ENCODE peak calls at places on chromosome 9, in seven cellular contexts. One of them, this sample, is unnamed.

GRCh38 chr9:77952641-77953341 is 78.8 kb downstream of the GNAQ start:
- DNase-seq in upper lobe of left lung: peak; percentile 53
- DNase-seq in Peyer's patch: no peak
- DNase-seq in BJ: peak; percentile 27
- DNase-seq in CD4-positive, CD25-positive, alpha-beta regulatory T cell: no peak
- DNase-seq in IMR-90: peak; percentile 49
- DNase-seq in A549: no peak
- DNase-seq in this sample: peak; percentile 18

GRCh38 chr9:87194471-87194870 is 247.2 kb upstream of the GAS1 start:
- DNase-seq in BJ: peak; percentile 66
- DNase-seq in IMR-90: peak; percentile 92
- DNase-seq in Peyer's patch: no peak
- DNase-seq in A549: no peak
- DNase-seq in upper lobe of left lung: no peak
- DNase-seq in CD4-positive, CD25-positive, alpha-beta regulatory T cell: no peak
- DNase-seq in this sample: peak; percentile 95

GRCh38 chr9:137127301-137128157 is 11.4 kb upstream of the GRIN1 start:
- DNase-seq in CD4-positive, CD25-positive, alpha-beta regulatory T cell: peak; percentile 39
- DNase-seq in upper lobe of left lung: peak; percentile 33
- DNase-seq in Peyer's patch: no peak
- DNase-seq in A549: no peak
- DNase-seq in BJ: no peak
- DNase-seq in IMR-90: no peak
- DNase-seq in this sample: no peak

GRCh38 chr9:138022121-138022741 is 144.6 kb downstream of the CACNA1B start:
- DNase-seq in A549: peak; percentile 34
- DNase-seq in Peyer's patch: peak; percentile 45
- DNase-seq in IMR-90: no peak
- DNase-seq in upper lobe of left lung: peak; percentile 19
- DNase-seq in BJ: no peak
- DNase-seq in CD4-positive, CD25-positive, alpha-beta regulatory T cell: no peak
- DNase-seq in this sample: no peak

GRCh38 chr9:86876797-86877196 is 70.5 kb downstream of the GAS1 start:
- DNase-seq in BJ: no peak
- DNase-seq in CD4-positive, CD25-positive, alpha-beta regulatory T cell: no peak
- DNase-seq in upper lobe of left lung: no peak
- DNase-seq in IMR-90: no peak
- DNase-seq in Peyer's patch: no peak
- DNase-seq in A549: no peak
- DNase-seq in this sample: no peak

GRCh38 chr9:122248448-122248865 is 16.2 kb downstream of the RBM18 start:
- DNase-seq in upper lobe of left lung: no peak
- DNase-seq in A549: no peak
- DNase-seq in CD4-positive, CD25-positive, alpha-beta regulatory T cell: no peak
- DNase-seq in BJ: no peak
- DNase-seq in Peyer's patch: no peak
- DNase-seq in IMR-90: no peak
- DNase-seq in this sample: no peak

GRCh38 chr9:35424356-35425352 is 65.3 kb upstream of the RUSC2 start:
- DNase-seq in A549: no peak
- DNase-seq in upper lobe of left lung: no peak
- DNase-seq in CD4-positive, CD25-positive, alpha-beta regulatory T cell: no peak
- DNase-seq in Peyer's patch: no peak
- DNase-seq in BJ: no peak
- DNase-seq in IMR-90: no peak
- DNase-seq in this sample: no peak

GRCh38 chr9:16815042-16815441 is 55.4 kb downstream of the BNC2 start:
- DNase-seq in BJ: no peak
- DNase-seq in Peyer's patch: no peak
- DNase-seq in A549: no peak
- DNase-seq in upper lobe of left lung: no peak
- DNase-seq in CD4-positive, CD25-positive, alpha-beta regulatory T cell: no peak
- DNase-seq in IMR-90: no peak
- DNase-seq in this sample: no peak

GRCh38 chr9:129750010-129750409 is 2.8 kb downstream of the PTGES start:
- DNase-seq in CD4-positive, CD25-positive, alpha-beta regulatory T cell: no peak
- DNase-seq in Peyer's patch: no peak
- DNase-seq in upper lobe of left lung: no peak
- DNase-seq in BJ: peak; percentile 72
- DNase-seq in IMR-90: no peak
- DNase-seq in A549: no peak
- DNase-seq in this sample: peak; percentile 54

GRCh38 chr9:86405926-86406325 is 51.7 kb upstream of the TUT7 start:
- DNase-seq in BJ: peak; percentile 65
- DNase-seq in Peyer's patch: no peak
- DNase-seq in upper lobe of left lung: no peak
- DNase-seq in CD4-positive, CD25-positive, alpha-beta regulatory T cell: no peak
- DNase-seq in A549: peak; percentile 45
- DNase-seq in IMR-90: peak; percentile 95
- DNase-seq in this sample: peak; percentile 80

GRCh38 chr9:101442248-101443136 is 6.9 kb upstream of the ALDOB start:
- DNase-seq in A549: no peak
- DNase-seq in Peyer's patch: no peak
- DNase-seq in IMR-90: no peak
- DNase-seq in upper lobe of left lung: no peak
- DNase-seq in BJ: no peak
- DNase-seq in CD4-positive, CD25-positive, alpha-beta regulatory T cell: no peak
- DNase-seq in this sample: no peak

GRCh38 chr9:38277601-38278200 is 114.8 kb upstream of the ALDH1B1 start:
- DNase-seq in Peyer's patch: no peak
- DNase-seq in CD4-positive, CD25-positive, alpha-beta regulatory T cell: no peak
- DNase-seq in A549: no peak
- DNase-seq in IMR-90: no peak
- DNase-seq in upper lobe of left lung: no peak
- DNase-seq in BJ: no peak
- DNase-seq in this sample: no peak

GRCh38 chr9:69317894-69318293 is 7.1 kb upstream of the ENTREP1 start:
- DNase-seq in A549: no peak
- DNase-seq in IMR-90: no peak
- DNase-seq in CD4-positive, CD25-positive, alpha-beta regulatory T cell: no peak
- DNase-seq in Peyer's patch: no peak
- DNase-seq in BJ: no peak
- DNase-seq in upper lobe of left lung: no peak
- DNase-seq in this sample: no peak

GRCh38 chr9:121566401-121567141 is 66.9 kb upstream of the GGTA1 start:
- DNase-seq in IMR-90: peak; percentile 79
- DNase-seq in BJ: no peak
- DNase-seq in Peyer's patch: no peak
- DNase-seq in upper lobe of left lung: no peak
- DNase-seq in CD4-positive, CD25-positive, alpha-beta regulatory T cell: no peak
- DNase-seq in A549: no peak
- DNase-seq in this sample: no peak

GRCh38 chr9:113502427-113503008 is 39.0 kb downstream of the RGS3 start:
- DNase-seq in Peyer's patch: no peak
- DNase-seq in CD4-positive, CD25-positive, alpha-beta regulatory T cell: no peak
- DNase-seq in A549: no peak
- DNase-seq in IMR-90: no peak
- DNase-seq in BJ: no peak
- DNase-seq in upper lobe of left lung: no peak
- DNase-seq in this sample: no peak
- H3K4me3 ChIP-seq in Peyer's patch: peak overlapping the region; percentile 1
- H3K4me3 ChIP-seq in CD4-positive, CD25-positive, alpha-beta regulatory T cell: no peak overlapping the region
- H3K4me3 ChIP-seq in A549: no peak overlapping the region
- H3K4me3 ChIP-seq in IMR-90: no peak overlapping the region
- H3K4me3 ChIP-seq in BJ: no peak overlapping the region
- H3K4me3 ChIP-seq in upper lobe of left lung: no peak overlapping the region
- H3K4me3 ChIP-seq in this sample: no peak overlapping the region

GRCh38 chr9:18869725-18870124 is 163.3 kb downstream of the SAXO1 start:
- DNase-seq in IMR-90: no peak
- DNase-seq in CD4-positive, CD25-positive, alpha-beta regulatory T cell: no peak
- DNase-seq in BJ: no peak
- DNase-seq in upper lobe of left lung: no peak
- DNase-seq in A549: no peak
- DNase-seq in Peyer's patch: no peak
- DNase-seq in this sample: no peak
- H3K4me3 ChIP-seq in IMR-90: no peak overlapping the region
- H3K4me3 ChIP-seq in CD4-positive, CD25-positive, alpha-beta regulatory T cell: no peak overlapping the region
- H3K4me3 ChIP-seq in BJ: no peak overlapping the region
- H3K4me3 ChIP-seq in upper lobe of left lung: no peak overlapping the region
- H3K4me3 ChIP-seq in A549: no peak overlapping the region
- H3K4me3 ChIP-seq in Peyer's patch: no peak overlapping the region
- H3K4me3 ChIP-seq in this sample: no peak overlapping the region

GRCh38 chr9:18755263-18755662 is 277.7 kb downstream of the SAXO1 start:
- DNase-seq in IMR-90: no peak
- DNase-seq in BJ: no peak
- DNase-seq in upper lobe of left lung: no peak
- DNase-seq in CD4-positive, CD25-positive, alpha-beta regulatory T cell: no peak
- DNase-seq in A549: no peak
- DNase-seq in Peyer's patch: no peak
- DNase-seq in this sample: no peak
- H3K4me3 ChIP-seq in IMR-90: no peak overlapping the region
- H3K4me3 ChIP-seq in BJ: no peak overlapping the region
- H3K4me3 ChIP-seq in upper lobe of left lung: no peak overlapping the region
- H3K4me3 ChIP-seq in CD4-positive, CD25-positive, alpha-beta regulatory T cell: no peak overlapping the region
- H3K4me3 ChIP-seq in A549: no peak overlapping the region
- H3K4me3 ChIP-seq in Peyer's patch: no peak overlapping the region
- H3K4me3 ChIP-seq in this sample: no peak overlapping the region

DNA sequence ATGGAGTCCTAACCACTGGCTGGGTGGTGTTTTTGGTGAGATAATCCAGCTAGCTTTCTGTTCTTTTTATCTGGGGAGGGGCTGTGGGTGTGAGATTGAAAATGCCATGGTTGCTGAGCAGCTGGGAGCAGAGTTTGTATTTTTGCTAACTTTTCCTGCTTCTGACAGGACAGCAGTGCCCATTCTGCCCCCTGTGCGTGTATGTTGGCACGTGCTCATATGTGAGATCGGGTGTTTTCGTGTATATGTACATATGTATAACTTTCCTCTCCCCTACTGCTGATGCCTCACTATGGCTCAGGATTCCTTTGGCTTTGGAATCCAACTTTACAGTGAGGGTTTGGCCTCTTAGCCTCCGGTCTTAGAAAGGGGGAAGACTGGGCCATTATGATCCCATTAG is 38.3 kb downstream of the RGS3 start:
- DNase-seq in Peyer's patch: no peak
- DNase-seq in A549: no peak
- DNase-seq in CD4-positive, CD25-positive, alpha-beta regulatory T cell: no peak
- DNase-seq in BJ: no peak
- DNase-seq in upper lobe of left lung: no peak
- DNase-seq in IMR-90: no peak
- DNase-seq in this sample: no peak
- H3K4me3 ChIP-seq in Peyer's patch: peak overlapping the region; percentile 1
- H3K4me3 ChIP-seq in A549: no peak overlapping the region
- H3K4me3 ChIP-seq in CD4-positive, CD25-positive, alpha-beta regulatory T cell: no peak overlapping the region
- H3K4me3 ChIP-seq in BJ: no peak overlapping the region
- H3K4me3 ChIP-seq in upper lobe of left lung: no peak overlapping the region
- H3K4me3 ChIP-seq in IMR-90: no peak overlapping the region
- H3K4me3 ChIP-seq in this sample: no peak overlapping the region

GRCh38 chr9:124662561-124662960 is 108.5 kb downstream of the NR6A1 start:
- DNase-seq in IMR-90: no peak
- DNase-seq in A549: no peak
- DNase-seq in BJ: no peak
- DNase-seq in CD4-positive, CD25-positive, alpha-beta regulatory T cell: no peak
- DNase-seq in Peyer's patch: no peak
- DNase-seq in upper lobe of left lung: no peak
- DNase-seq in this sample: no peak

GRCh38 chr9:124660341-124660801 is 110.7 kb downstream of the NR6A1 start:
- DNase-seq in upper lobe of left lung: no peak
- DNase-seq in BJ: no peak
- DNase-seq in CD4-positive, CD25-positive, alpha-beta regulatory T cell: peak; percentile 2
- DNase-seq in IMR-90: peak; percentile 61
- DNase-seq in A549: no peak
- DNase-seq in Peyer's patch: no peak
- DNase-seq in this sample: no peak

GRCh38 chr9:124659099-124659659 is 111.9 kb downstream of the NR6A1 start:
- DNase-seq in CD4-positive, CD25-positive, alpha-beta regulatory T cell: peak; percentile 13
- DNase-seq in upper lobe of left lung: peak; percentile 82
- DNase-seq in IMR-90: peak; percentile 97
- DNase-seq in BJ: peak; percentile 93
- DNase-seq in Peyer's patch: peak; percentile 71
- DNase-seq in A549: peak; percentile 78
- DNase-seq in this sample: peak; percentile 88

GRCh38 chr9:124663046-124663961 is 107.8 kb downstream of the NR6A1 start:
- DNase-seq in IMR-90: no peak
- DNase-seq in CD4-positive, CD25-positive, alpha-beta regulatory T cell: no peak
- DNase-seq in Peyer's patch: no peak
- DNase-seq in A549: no peak
- DNase-seq in BJ: no peak
- DNase-seq in upper lobe of left lung: no peak
- DNase-seq in this sample: no peak

DNA sequence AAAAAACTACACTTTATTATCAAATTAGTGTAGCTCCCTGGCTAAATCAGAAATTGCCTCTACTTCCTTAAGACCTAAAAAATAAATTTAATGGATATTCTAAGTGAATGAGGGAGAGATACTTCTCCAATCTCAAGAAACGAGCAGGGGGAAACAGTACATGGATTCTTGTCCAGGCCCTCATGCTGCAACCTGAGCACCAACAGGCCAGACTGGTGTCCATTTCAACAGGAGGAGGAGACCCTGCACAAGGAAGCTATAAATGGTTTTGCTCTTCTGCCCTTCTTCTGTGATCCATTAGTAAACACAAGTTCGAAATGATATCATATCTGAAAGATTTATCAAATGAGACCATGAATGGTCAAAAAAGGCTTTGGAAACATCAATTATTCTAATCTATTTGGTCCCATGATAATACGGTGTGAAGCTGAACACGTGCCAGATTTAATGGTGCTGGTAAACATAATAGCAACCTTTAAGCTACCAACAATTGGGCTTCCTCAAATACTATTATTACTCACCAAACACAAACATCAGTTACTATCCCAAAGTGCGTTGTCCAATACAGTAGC is 109.8 kb downstream of the NR6A1 start:
- DNase-seq in CD4-positive, CD25-positive, alpha-beta regulatory T cell: no peak
- DNase-seq in IMR-90: peak; percentile 19
- DNase-seq in Peyer's patch: no peak
- DNase-seq in A549: no peak
- DNase-seq in upper lobe of left lung: no peak
- DNase-seq in BJ: no peak
- DNase-seq in this sample: no peak
- H3K4me3 ChIP-seq in CD4-positive, CD25-positive, alpha-beta regulatory T cell: no peak overlapping the region
- H3K4me3 ChIP-seq in IMR-90: no peak overlapping the region
- H3K4me3 ChIP-seq in Peyer's patch: no peak overlapping the region
- H3K4me3 ChIP-seq in A549: peak overlapping the region; percentile 68
- H3K4me3 ChIP-seq in upper lobe of left lung: no peak overlapping the region
- H3K4me3 ChIP-seq in BJ: no peak overlapping the region
- H3K4me3 ChIP-seq in this sample: peak overlapping the region; percentile 13